ENCODE peak calls at places on chromosomes 12 and 14, in four cellular contexts. X is ascending aorta, D is A673, T is colonic mucosa. L is an unnamed sample. For H3K4me1, the result is how much of the 10 kb centered on the place peaks cover.

GRCh38 chr14:99440278-99440677 is 40.4 kb downstream of the SETD3 start:
- DNase-seq in D (no peak), X (no peak), T (no peak), L (no peak)

GRCh38 chr12:79547735-79548347 is 142.9 kb downstream of the PAWR start:
- DNase-seq in X (no peak), T (peak), D (peak), L (peak)

GRCh38 chr14:20630340-20631022 is 11.0 kb downstream of the OR6S1 start:
- DNase-seq in T (peak), D (peak), X (no peak), L (no peak)

GRCh38 chr14:95332641-95333040 is 12.9 kb upstream of the CLMN start:
- DNase-seq in D (no peak), T (peak), X (no peak), L (no peak)

GRCh38 chr12:103739546-103739945 is 101.5 kb downstream of the NT5DC3 start:
- DNase-seq in T (no peak), D (no peak), X (no peak), L (no peak)

GRCh38 chr14:103749452-103749851 is 33.8 kb downstream of the ZFYVE21 start:
- DNase-seq in D (no peak), T (no peak), X (no peak), L (no peak)

GRCh38 chr12:133058203-133059125 is 21.2 kb downstream of the ZNF84 start:
- DNase-seq in T (no peak), D (no peak), X (no peak), L (peak)

GRCh38 chr12:80837342-80837978 is 100.3 kb downstream of the LIN7A start:
- DNase-seq in X (no peak), D (peak), T (no peak), L (peak)

GRCh38 chr12:114689075-114689994 is 5.4 kb upstream of the TBX3 start:
- DNase-seq in T (no peak), D (no peak), X (no peak), L (no peak)

GRCh38 chr12:130582286-130582685 is 133.8 kb downstream of the RIMBP2 start:
- DNase-seq in T (no peak), D (no peak), X (no peak), L (no peak)

GRCh38 chr14:28671425-28671824 is 95.2 kb upstream of the FOXG1 start:
- DNase-seq in D (peak), X (no peak), T (no peak), L (no peak)

GRCh38 chr12:76311796-76312195 is 36.4 kb downstream of the BBS10 start:
- DNase-seq in D (no peak), X (no peak), T (no peak), L (no peak)

GRCh38 chr12:2976581-2976996 is 17.4 kb downstream of the TEAD4 start:
- DNase-seq in T (no peak), D (peak), X (no peak), L (peak)

GRCh38 chr12:81797100-81797499 is 38.0 kb upstream of the PPFIA2 start:
- DNase-seq in T (no peak), X (no peak), D (peak), L (no peak)

GRCh38 chr14:94001501-94002396 is 4.6 kb downstream of the CCDC197 start:
- DNase-seq in D (peak), X (no peak), T (peak), L (peak)

GRCh38 chr12:102816816-102817434 is 100.1 kb downstream of the PAH start:
- DNase-seq in T (no peak), X (no peak), D (peak), L (no peak)

GRCh38 chr12:57806677-57807076 is 11.9 kb downstream of the AVIL start:
- DNase-seq in D (no peak), X (no peak), T (no peak), L (no peak)

GRCh38 chr14:33120341-33120740 is 181.7 kb downstream of the NPAS3 start:
- DNase-seq in X (no peak), D (peak), T (no peak), L (no peak)

GRCh38 chr12:20628999-20629398 is 66.1 kb upstream of the SLCO1C1 start:
- DNase-seq in X (no peak), D (no peak), T (no peak), L (no peak)

GRCh38 chr14:49999216-49999761 is 106.4 kb downstream of the ARF6 start:
- DNase-seq in D (peak), T (peak), X (peak), L (peak)

GRCh38 chr14:58907803-58908202 is 270.0 kb downstream of the DACT1 start:
- DNase-seq in T (no peak), D (no peak), X (no peak), L (peak)

GRCh38 chr14:53249059-53249458 is 95.9 kb upstream of the DDHD1 start:
- DNase-seq in T (no peak), X (no peak), D (no peak), L (no peak)

GRCh38 chr14:99726538-99727095 is 42.5 kb downstream of the CYP46A1 start:
- DNase-seq in D (no peak), X (no peak), T (no peak), L (no peak)

GRCh38 chr14:59627011-59627520 is 50.5 kb upstream of the CCDC175 start:
- DNase-seq in D (no peak), T (no peak), X (no peak), L (no peak)

GRCh38 chr12:108630481-108631207 is 3.0 kb downstream of the SELPLG start:
- DNase-seq in X (no peak), D (no peak), T (no peak), L (peak)

GRCh38 chr12:14281539-14281938 is 83.9 kb upstream of the ATF7IP start:
- DNase-seq in T (no peak), X (no peak), D (no peak), L (no peak)

GRCh38 chr12:109713187-109713984 is at the start of gene FAM222A:
- DNase-seq in T (peak), X (peak), D (peak), L (peak)

GRCh38 chr14:44941591-44941990 is 20.2 kb downstream of the KLHL28 start:
- DNase-seq in X (no peak), T (no peak), D (no peak), L (no peak)

GRCh38 chr12:95336387-95337067 is 118.9 kb downstream of the VEZT start:
- DNase-seq in X (peak), T (peak), D (peak), L (peak)

GRCh38 chr12:107984973-107985372 is 144.1 kb upstream of the WSCD2 start:
- DNase-seq in X (no peak), T (no peak), D (no peak), L (no peak)

GRCh38 chr12:70692681-70693288 is 55.6 kb upstream of the PTPRB start:
- DNase-seq in T (no peak), D (peak), X (no peak), L (peak)

GRCh38 chr14:42214981-42215491 is 608.4 kb downstream of the LRFN5 start:
- DNase-seq in T (no peak), D (no peak), X (no peak), L (peak)

GRCh38 chr14:94761348-94761998 is 8.4 kb downstream of the GSC start:
- DNase-seq in X (no peak), D (no peak), T (no peak), L (no peak)

GRCh38 chr12:120614873-120615272 is 25.6 kb upstream of the CABP1 start:
- DNase-seq in D (no peak), X (no peak), T (no peak), L (no peak)

GRCh38 chr14:76926521-76927251 is 100.5 kb downstream of the LRRC74A start:
- DNase-seq in D (peak), T (no peak), X (peak), L (peak)

GRCh38 chr12:127595506-127595905 is 671.5 kb upstream of the TMEM132C start:
- DNase-seq in X (no peak), D (no peak), T (no peak), L (no peak)

GRCh38 chr12:127588224-127588623 is 678.7 kb upstream of the TMEM132C start:
- DNase-seq in T (peak), D (peak), X (peak), L (no peak)

GRCh38 chr12:127596881-127597280 is 670.1 kb upstream of the TMEM132C start:
- DNase-seq in X (no peak), T (no peak), D (no peak), L (no peak)

GRCh38 chr12:127594351-127594970 is 672.5 kb upstream of the TMEM132C start:
- DNase-seq in X (no peak), D (no peak), T (no peak), L (peak)

GRCh38 chr12:127592278-127592677 is 674.7 kb upstream of the TMEM132C start:
- DNase-seq in T (no peak), X (no peak), D (no peak), L (no peak)
- H3K4me1 ChIP-seq in T (under half), X (under half), D (under half), L (under half)

GRCh38 chr12:7103837-7104236 is 5.2 kb downstream of the C1RL start:
- DNase-seq in X (no peak), D (no peak), T (no peak), L (no peak)
- H3K4me1 ChIP-seq in X (under half), D (under half), T (under half), L (under half)

GRCh38 chr12:62319058-62319457 is 58.9 kb downstream of the USP15 start:
- DNase-seq in T (no peak), D (no peak), X (no peak), L (no peak)
- H3K4me1 ChIP-seq in T (under half), D (under half), X (under half), L (under half)

DNA sequence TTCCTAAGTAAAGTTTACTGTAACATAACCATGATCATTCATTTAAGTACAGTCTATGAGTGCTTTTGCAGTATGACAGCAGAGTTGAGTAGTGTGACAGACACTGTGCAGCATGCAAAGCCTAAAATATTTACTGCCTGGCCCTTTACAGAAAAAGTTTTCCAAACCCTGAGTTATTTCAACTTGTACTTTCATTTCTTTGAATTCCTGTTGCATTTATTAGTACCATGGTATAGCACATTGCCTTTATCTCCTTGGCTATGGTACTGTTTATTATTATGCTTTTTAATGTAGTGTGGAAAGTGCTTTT is 6.2 kb downstream of the ARHGAP5 start:
- DNase-seq in X (no peak), D (no peak), T (no peak), L (no peak)
- H3K4me1 ChIP-seq in X (under half), D (under half), T (under half), L (under half)

DNA sequence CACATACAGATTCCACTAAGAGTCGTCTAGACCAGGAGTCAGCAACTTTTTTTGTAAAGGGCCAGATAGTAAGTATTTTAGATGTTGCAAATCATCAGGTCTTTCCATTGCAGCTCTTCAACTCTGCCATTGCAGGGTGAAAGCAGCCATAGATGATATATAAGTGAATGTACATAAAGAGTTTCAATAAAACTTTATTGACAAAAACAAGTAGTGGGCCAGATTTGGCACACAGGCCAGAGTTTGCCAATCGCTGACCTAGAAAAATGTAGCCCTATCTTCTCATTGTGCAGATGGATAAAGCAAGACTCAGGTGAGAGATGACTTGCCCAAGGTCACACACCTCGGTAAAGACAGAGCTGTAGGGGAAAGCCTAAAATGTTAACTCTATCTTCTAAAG is 474.7 kb downstream of the MED13L start:
- DNase-seq in D (no peak), T (no peak), X (no peak), L (no peak)
- H3K4me1 ChIP-seq in D (under half), T (under half), X (under half), L (under half)

DNA sequence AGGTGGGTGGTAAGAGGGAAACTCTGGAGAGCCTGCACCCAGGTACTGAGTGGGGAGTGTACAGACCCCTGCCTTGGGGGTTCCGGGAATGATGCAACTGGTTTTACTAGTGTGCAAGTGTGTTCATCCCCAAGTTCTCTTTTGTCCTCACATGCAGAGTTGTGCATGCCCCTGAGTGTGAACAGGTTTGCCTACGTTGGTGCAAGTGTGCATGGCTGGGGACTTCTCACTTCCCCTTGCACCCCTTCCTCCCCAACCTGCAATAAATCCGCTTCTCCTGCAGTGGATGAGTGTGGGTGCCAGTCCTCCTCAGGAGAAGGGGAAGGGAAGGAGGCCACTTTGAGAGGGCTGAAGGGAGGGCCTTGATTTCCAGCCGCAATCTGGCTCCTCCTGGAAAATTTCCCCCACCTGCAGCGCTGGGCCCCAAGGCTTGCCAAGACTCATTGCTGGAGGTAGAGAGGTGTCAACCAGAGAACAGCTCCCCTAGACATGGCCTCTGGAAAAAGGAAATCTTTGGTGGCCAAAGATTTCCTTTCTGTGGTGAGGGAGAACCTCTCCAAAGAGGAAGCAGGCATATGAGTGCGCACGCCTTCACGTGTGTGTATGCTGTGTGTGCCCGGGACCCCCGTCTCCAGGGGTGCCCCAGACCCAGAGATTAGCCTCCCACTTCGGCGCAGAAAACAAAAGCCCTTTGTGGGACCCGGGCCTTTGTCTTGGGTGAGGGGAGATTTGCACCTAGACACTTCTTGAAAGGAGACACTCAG is 5.5 kb downstream of the AQP2 start:
- DNase-seq in X (no peak), T (no peak), D (no peak), L (no peak)
- H3K4me1 ChIP-seq in X (under half), T (under half), D (under half), L (under half)

DNA sequence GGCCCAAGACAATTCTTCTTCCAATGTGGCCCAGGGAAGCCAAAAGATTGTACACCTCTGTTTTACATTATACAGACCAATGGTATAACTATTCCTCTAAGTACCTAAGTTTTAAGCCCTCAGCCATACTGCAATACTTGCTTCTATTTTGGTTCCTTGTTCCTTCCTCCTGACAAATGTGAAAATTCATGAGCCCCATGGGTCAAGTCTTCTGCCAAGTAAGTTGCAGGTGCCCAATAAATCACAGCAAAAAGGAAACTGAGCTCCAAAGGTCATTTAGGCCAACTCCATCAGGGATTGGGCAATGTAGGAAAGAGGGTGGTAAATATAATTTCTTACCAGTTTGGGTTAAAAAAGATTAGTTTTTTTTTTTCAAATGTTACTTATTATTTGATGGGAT is 57.7 kb upstream of the NPFF start:
- DNase-seq in T (peak), X (no peak), D (no peak), L (no peak)
- H3K4me1 ChIP-seq in T (under half), X (half or more), D (under half), L (under half)

L was measured in SJCRH30.